ENCODE peak calls at places on chromosome 22, in five cellular contexts. V is transverse colon, P is upper lobe of left lung, D is stomach, K is uterus. B is an unnamed sample.

GRCh38 chr22:17957683-17958082 is 66.7 kb downstream of the MICAL3 start:
- DNase-seq in D (no peak), V (no peak), K (no peak), P (peak; percentile 19), B (no peak)

GRCh38 chr22:30921108-30921507 is 47.5 kb downstream of the MORC2 start:
- DNase-seq in K (no peak), P (no peak), V (no peak), D (no peak), B (no peak)

GRCh38 chr22:49237279-49237678 is 590.4 kb downstream of the BRD1 start:
- DNase-seq in P (no peak), V (no peak), D (no peak), K (no peak), B (no peak)

GRCh38 chr22:35465109-35465701 is 65.3 kb downstream of the MCM5 start:
- DNase-seq in P (no peak), K (peak; percentile 65), V (peak; percentile 34), D (no peak), B (peak; percentile 66)

GRCh38 chr22:35900483-35901168 is 128.0 kb downstream of the RBFOX2 start:
- DNase-seq in D (no peak), V (no peak), P (no peak), K (no peak), B (no peak)

GRCh38 chr22:17773606-17774205 is 563 bp downstream of the BID start:
- DNase-seq in P (no peak), D (peak; percentile 59), K (no peak), V (peak; percentile 66), B (no peak)

GRCh38 chr22:49482811-49483210 is 344.9 kb downstream of the BRD1 start:
- DNase-seq in D (no peak), V (no peak), K (no peak), P (no peak), B (no peak)

GRCh38 chr22:43142881-43143562 is at the start of gene MCAT:
- DNase-seq in D (peak; percentile 90), P (peak; percentile 91), K (peak; percentile 75), V (peak; percentile 90), B (peak; percentile 91)

GRCh38 chr22:44441401-44442185 is 56.4 kb downstream of the RTL6 start:
- DNase-seq in D (no peak), K (no peak), V (no peak), P (peak; percentile 16), B (no peak)

GRCh38 chr22:25970348-25970995 is 198.8 kb upstream of the SEZ6L start:
- DNase-seq in P (no peak), K (no peak), V (no peak), D (no peak), B (peak; percentile 57)

GRCh38 chr22:42866100-42866499 is 9.0 kb upstream of the ARFGAP3 start:
- DNase-seq in K (no peak), D (no peak), P (no peak), V (no peak), B (no peak)

GRCh38 chr22:49006207-49007012 is 821.3 kb downstream of the BRD1 start:
- DNase-seq in D (peak; percentile 23), K (no peak), P (no peak), V (no peak), B (peak; percentile 54)

GRCh38 chr22:48705159-48705916 is 1122.3 kb downstream of the BRD1 start:
- DNase-seq in P (no peak), V (no peak), K (no peak), D (no peak), B (peak; percentile 9)

GRCh38 chr22:44154431-44154942 is 26.2 kb upstream of the PARVG start:
- DNase-seq in P (no peak), K (no peak), D (no peak), V (no peak), B (no peak)

GRCh38 chr22:25447067-25447688 is 117.3 kb upstream of the GRK3 start:
- DNase-seq in K (no peak), P (no peak), D (no peak), V (no peak), B (no peak)

GRCh38 chr22:20466659-20467379 is 28.8 kb downstream of the KLHL22 start:
- DNase-seq in V (no peak), P (peak; percentile 34), D (no peak), K (no peak), B (no peak)

GRCh38 chr22:20578192-20578591 is 70.8 kb downstream of the MED15 start:
- DNase-seq in D (peak; percentile 73), P (no peak), K (no peak), V (no peak), B (no peak)

GRCh38 chr22:48919851-48920589 is 907.7 kb downstream of the BRD1 start:
- DNase-seq in V (no peak), K (no peak), P (no peak), D (peak; percentile 16), B (no peak)

GRCh38 chr22:35629406-35630234 is 12.5 kb upstream of the MB start:
- DNase-seq in V (peak; percentile 60), K (peak; percentile 94), P (peak; percentile 61), D (peak; percentile 50), B (peak; percentile 66)

GRCh38 chr22:50399751-50400331 is 56.7 kb downstream of the PPP6R2 start:
- DNase-seq in D (peak; percentile 42), K (no peak), P (peak; percentile 62), V (peak; percentile 41), B (peak; percentile 43)

GRCh38 chr22:42966389-42966998 is 48.5 kb downstream of the PACSIN2 start:
- DNase-seq in K (no peak), P (no peak), V (no peak), D (no peak), B (no peak)

GRCh38 chr22:48307941-48308340 is 1519.7 kb downstream of the BRD1 start:
- DNase-seq in K (no peak), D (no peak), V (no peak), P (no peak), B (no peak)

DNA sequence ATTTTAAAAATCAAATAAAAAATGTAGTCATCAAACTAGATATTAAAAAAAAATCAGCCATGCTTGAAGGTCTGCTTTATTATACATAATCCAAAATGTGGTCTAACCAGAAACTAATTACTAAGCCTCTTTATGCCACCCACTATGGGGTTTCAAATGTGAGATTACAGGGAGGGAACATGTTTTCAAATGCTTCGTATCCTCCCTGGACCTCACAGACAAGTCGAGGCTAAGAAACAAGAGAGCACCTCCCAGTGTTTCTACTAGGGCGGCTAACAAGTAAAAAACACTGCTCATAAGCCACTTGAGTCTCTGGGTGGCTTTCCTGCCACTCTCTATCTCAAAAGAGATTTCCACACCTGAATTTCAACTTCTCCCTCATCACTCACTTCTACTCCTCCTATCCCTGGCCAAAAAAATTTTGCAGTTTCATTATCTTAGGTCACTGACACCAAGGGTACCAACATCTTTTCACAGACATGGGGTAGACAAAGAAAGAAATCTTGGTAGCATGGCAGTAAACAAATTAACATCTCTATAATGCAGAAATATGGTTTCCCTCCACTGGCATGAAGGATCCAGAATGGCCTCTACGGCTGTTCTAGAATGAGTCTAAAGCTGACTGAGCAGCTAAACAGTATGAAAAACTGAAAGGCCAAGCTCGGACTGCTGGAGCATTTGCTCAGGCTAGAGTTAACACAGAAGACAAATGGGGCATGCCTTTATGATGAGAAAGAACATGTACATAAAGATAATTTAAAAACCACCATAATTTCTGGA is 50.9 kb downstream of the PITPNB start:
- DNase-seq in V (no peak), D (no peak), P (no peak), K (no peak), B (no peak)
- H3K4me3 ChIP-seq in V (no peak overlapping the region), D (no peak overlapping the region), P (no peak overlapping the region), K (no peak overlapping the region), B (no peak overlapping the region)

DNA sequence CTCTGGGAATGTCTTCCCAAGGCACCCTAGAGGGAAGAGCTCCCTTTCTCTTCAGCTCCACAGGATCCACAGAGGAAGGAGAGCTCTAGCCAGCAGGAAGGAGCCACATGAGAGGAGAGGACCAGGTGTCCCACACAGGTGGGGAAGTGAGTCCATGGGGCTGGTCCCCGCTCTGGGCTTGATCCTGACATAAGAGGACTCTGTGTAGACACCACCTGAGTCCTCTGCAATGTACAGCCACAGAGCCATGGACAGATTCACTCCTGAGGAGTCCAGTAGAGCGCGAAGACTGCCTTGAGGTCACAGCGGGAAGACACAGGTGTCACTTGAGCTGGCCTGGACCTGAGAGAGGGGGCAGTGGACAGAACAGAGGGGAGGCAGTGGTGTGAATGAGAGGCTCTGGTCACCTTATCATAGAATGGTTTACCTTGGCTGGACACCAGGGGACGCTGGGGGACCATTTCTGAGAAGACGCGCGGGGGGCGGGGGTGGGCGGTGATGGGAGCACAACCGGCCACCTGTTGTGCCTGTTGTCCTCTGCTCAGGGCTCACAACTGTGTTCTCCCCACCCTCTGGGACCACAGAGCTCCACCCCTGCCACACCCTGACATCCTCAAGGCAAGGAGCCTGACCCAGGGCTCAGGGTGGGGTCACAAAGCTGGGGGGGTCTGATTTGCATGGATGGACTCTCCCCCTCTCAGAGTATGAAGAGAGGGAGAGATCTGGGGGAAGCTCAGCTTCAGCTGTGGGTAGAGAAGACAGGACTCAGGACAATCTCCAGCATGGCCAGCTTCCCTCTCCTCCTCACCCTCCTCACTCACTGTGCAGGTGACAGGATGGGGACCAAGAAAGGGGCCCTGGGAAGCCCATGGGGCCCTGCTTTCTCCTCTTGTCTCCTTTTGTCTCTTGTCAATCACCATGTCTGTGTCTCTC is 128.2 kb downstream of the ZNF280B start:
- DNase-seq in P (no peak), V (peak; percentile 61), K (no peak), D (no peak), B (no peak)
- H3K27ac ChIP-seq in P (no peak overlapping the region), V (no peak overlapping the region), K (no peak overlapping the region), D (no peak overlapping the region), B (no peak overlapping the region)

DNA sequence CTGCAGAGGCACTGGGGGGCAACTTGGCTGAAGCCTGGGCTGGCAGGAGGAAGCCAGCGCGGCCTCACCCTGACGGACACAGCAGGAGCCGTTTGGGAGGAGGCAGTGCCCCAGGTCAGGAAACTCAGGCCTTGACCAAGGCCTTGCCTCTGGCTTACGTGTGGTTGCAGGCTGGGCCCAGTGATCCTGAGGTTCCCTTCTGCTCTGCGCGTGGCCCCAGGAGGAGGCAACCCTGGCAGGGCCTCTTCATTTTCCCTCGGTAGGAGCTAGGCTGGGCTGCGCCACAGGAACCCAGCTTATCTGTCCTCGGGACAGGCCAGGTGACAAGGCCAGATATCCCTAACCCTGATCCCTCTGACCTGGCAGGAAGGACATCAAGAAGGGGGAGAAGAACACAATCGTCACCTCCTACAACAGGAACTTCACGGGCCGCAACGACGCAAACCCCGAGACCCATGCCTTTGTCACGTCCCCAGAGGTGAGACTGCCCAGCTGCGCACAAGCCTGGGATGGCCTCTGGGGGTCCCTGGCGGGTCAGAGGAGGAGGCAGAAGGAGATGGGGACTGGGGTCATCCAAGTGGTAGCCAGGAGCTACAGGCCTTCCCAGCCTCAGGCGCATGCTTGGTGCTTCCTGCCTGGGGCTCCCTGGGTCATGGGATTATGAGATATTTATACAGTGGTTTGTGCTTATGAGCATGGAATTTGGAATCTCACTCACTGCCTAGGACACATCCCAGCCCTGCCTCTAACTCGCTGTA is 20.6 kb downstream of the POLR3H start:
- DNase-seq in V (no peak), P (no peak), K (no peak), D (peak; percentile 36), B (no peak)
- TF ChIP-seq POLR2A in V (no peak), P (no peak), K (no peak), D (no peak), B (no peak)

DNA sequence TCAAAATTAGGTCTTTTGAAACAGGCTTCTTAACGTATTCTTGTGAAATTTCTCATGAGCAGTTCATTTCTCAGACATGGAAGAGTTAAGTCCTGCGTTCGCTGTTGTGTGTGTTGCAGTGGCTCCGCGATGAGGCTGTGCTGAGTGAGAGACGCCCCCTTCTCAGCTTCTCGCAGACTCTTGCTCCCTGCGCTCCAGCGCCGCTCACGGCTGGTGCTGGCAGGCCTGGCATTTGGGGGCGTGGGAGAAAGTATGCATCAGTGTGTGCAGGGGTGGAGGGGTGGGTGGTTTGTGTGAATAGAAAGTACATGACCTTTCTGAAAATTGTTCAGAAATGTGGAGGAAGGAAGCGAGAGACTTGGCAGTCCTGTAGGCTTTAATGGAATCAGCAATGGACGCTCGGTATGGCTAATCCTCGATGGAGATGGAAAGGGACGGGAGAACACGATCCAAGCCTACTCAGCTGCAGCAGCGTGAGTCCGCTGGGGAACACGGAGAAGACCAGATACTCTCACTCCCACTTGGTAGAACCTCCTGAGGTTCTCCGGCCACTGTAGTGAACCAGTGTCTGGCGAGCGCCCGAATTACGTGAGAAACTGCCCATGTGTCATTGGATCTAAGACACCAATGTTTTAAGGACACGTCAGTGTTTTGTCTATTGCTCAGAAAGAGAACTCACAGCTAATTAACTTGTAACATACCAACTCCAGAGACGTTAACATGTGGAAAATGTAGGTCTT is 5.9 kb downstream of the TAB1 start:
- DNase-seq in P (no peak), K (peak; percentile 34), D (no peak), V (no peak), B (no peak)
- H3K4me3 ChIP-seq in P (no peak overlapping the region), K (no peak overlapping the region), D (peak overlapping the region; percentile 12), V (no peak overlapping the region), B (peak overlapping the region; percentile 12)